ENCODE peak calls at places on chromosomes 4 and X, in seven cellular contexts. I is stimulated activated CD8-positive, alpha-beta memory T cell treated with anti-CD3 and anti-CD28 coated beads, Interleukin-12 subunit alpha, Interleukin-12 subunit beta, amount 100 ng/mL, for 1 hour; A is HCEC 1CT; Z is activated naive CD4-positive, alpha-beta T cell treated with anti-CD3 and anti-CD28 coated beads, Interleukin-2, amount 50 U/mL, for 72 hours; N is ELF-1; O is CD8-positive, alpha-beta memory T cell; T is choroid plexus epithelial cell. H is an unnamed sample.

GRCh38 chr4:126458993-126459392 is 1144.2 kb downstream of the FAT4 start:
- DNase-seq in T (peak; percentile 6), Z (no peak), N (no peak), I (no peak), O (no peak), A (peak; percentile 23), H (no peak)

GRCh38 chr4:143336828-143337599 is at the start of gene GAB1:
- DNase-seq in A (peak; percentile 71), Z (peak; percentile 45), O (no peak), I (no peak), T (peak; percentile 78), N (peak; percentile 88), H (peak; percentile 79)

GRCh38 chr4:10123227-10124101 is 6.9 kb upstream of the WDR1 start:
- DNase-seq in A (no peak), N (peak; percentile 65), T (peak; percentile 76), Z (no peak), I (no peak), O (no peak), H (no peak)

GRCh38 chrX:153507484-153508178 is 9.8 kb upstream of the ATP2B3 start:
- DNase-seq in I (peak; percentile 75), T (peak; percentile 76), N (peak; percentile 93), A (peak; percentile 43), Z (peak; percentile 85), O (peak; percentile 74), H (peak; percentile 68)

GRCh38 chr4:178316211-178316610 is 874.0 kb upstream of the AGA start:
- DNase-seq in T (no peak), I (no peak), O (no peak), N (no peak), A (no peak), Z (no peak), H (no peak)

GRCh38 chr4:118076958-118077766 is 42.9 kb downstream of the NDST3 start:
- DNase-seq in T (peak; percentile 71), A (peak; percentile 25), Z (peak; percentile 10), I (no peak), O (no peak), N (peak; percentile 50), H (peak; percentile 59)

GRCh38 chr4:187789078-187789477 is 206.5 kb upstream of the ZFP42 start:
- DNase-seq in N (no peak), T (no peak), I (no peak), Z (no peak), A (no peak), O (no peak), H (no peak)

GRCh38 chrX:152878976-152879755 is 18.7 kb upstream of the ZNF185 start:
- DNase-seq in T (no peak), A (no peak), I (no peak), O (no peak), N (no peak), Z (no peak), H (peak; percentile 56)

GRCh38 chrX:102067966-102068723 is 57.3 kb upstream of the TCEAL2 start:
- DNase-seq in O (no peak), A (peak; percentile 1), N (peak; percentile 8), Z (no peak), I (no peak), T (peak; percentile 24), H (peak; percentile 38)

GRCh38 chr4:156536661-156537060 is 434.9 kb downstream of the PDGFC start:
- DNase-seq in N (peak; percentile 8), I (no peak), Z (no peak), A (no peak), O (no peak), T (peak; percentile 32), H (peak; percentile 77)

GRCh38 chr4:152165146-152165545 is 370.7 kb downstream of the FBXW7 start:
- DNase-seq in T (peak; percentile 13), I (no peak), N (no peak), Z (no peak), O (no peak), A (no peak), H (no peak)

GRCh38 chr4:73707269-73707875 is 33.0 kb upstream of the CXCL8 start:
- DNase-seq in I (no peak), T (no peak), O (no peak), Z (no peak), N (no peak), A (no peak), H (peak; percentile 46)

GRCh38 chrX:15930585-15930984 is 76.0 kb upstream of the AP1S2 start:
- DNase-seq in T (peak; percentile 54), I (no peak), A (peak; percentile 35), N (no peak), Z (no peak), O (no peak), H (peak; percentile 54)

GRCh38 chrX:69088171-69088938 is 76.9 kb downstream of the PJA1 start:
- DNase-seq in Z (no peak), O (no peak), T (peak; percentile 13), N (peak; percentile 92), I (no peak), A (no peak), H (no peak)

GRCh38 chrX:72201836-72202536 is 20.4 kb downstream of the PIN4 start:
- DNase-seq in Z (no peak), O (no peak), N (no peak), I (no peak), A (peak; percentile 78), T (peak; percentile 80), H (peak; percentile 42)

GRCh38 chrX:39941332-39941920 is 156.3 kb downstream of the BCOR start:
- DNase-seq in T (peak; percentile 27), Z (no peak), I (no peak), N (peak; percentile 86), O (no peak), A (no peak), H (no peak)

GRCh38 chrX:154030266-154030665 is 10.6 kb upstream of the IRAK1 start:
- DNase-seq in I (no peak), O (no peak), T (no peak), N (no peak), Z (no peak), A (no peak), H (no peak)

GRCh38 chr4:120286813-120287212 is 220.2 kb upstream of the MAD2L1 start:
- DNase-seq in I (no peak), O (no peak), N (no peak), T (no peak), Z (no peak), A (no peak), H (no peak)

GRCh38 chr4:91114386-91114785 is 987.2 kb downstream of the CCSER1 start:
- DNase-seq in Z (no peak), A (no peak), N (no peak), O (no peak), T (no peak), I (no peak), H (no peak)

GRCh38 chr4:61753739-61754138 is 553.6 kb downstream of the ADGRL3 start:
- DNase-seq in Z (no peak), N (no peak), O (no peak), T (no peak), I (no peak), A (no peak), H (no peak)

H was measured in MCF 10A.